ENCODE peak calls at places on chromosome 4, in six cellular contexts. H is breast epithelium, T is SK-N-SH, I is GM12891, G is stomach, W is SK-N-MC. R is an unnamed sample.

GRCh38 chr4:78774395-78774794 is 1.8 kb upstream of the BMP2K start:
- DNase-seq in H (no peak), T (no peak), I (no peak), G (no peak), W (no peak), R (no peak)

GRCh38 chr4:114277690-114278089 is 298.2 kb upstream of the ARSJ start:
- DNase-seq in H (no peak), T (no peak), I (no peak), G (no peak), W (no peak), R (no peak)

GRCh38 chr4:156685308-156685707 is 286.3 kb downstream of the PDGFC start:
- DNase-seq in H (no peak), T (no peak), I (no peak), G (no peak), W (no peak), R (no peak)

GRCh38 chr4:123824524-123824923 is 427.9 kb downstream of the SPRY1 start:
- DNase-seq in H (no peak), T (no peak), I (no peak), G (no peak), W (no peak), R (no peak)

GRCh38 chr4:165748321-165748720 is 124.7 kb upstream of the TLL1 start:
- DNase-seq in H (no peak), T (no peak), I (no peak), G (no peak), W (no peak), R (no peak)

GRCh38 chr4:79563218-79563617 is 155.2 kb upstream of the GK2 start:
- DNase-seq in H (no peak), T (no peak), I (no peak), G (no peak), W (no peak), R (no peak)

GRCh38 chr4:21507439-21507838 is 441.1 kb downstream of the KCNIP4 start:
- DNase-seq in H (no peak), T (peak), I (no peak), G (no peak), W (no peak), R (no peak)

GRCh38 chr4:153465583-153465921 is 608 bp upstream of the TMEM131L start:
- DNase-seq in H (no peak), T (peak), I (peak), G (peak), W (no peak), R (peak)

GRCh38 chr4:54742636-54743399 is 85.1 kb downstream of the KIT start:
- DNase-seq in H (no peak), T (no peak), I (no peak), G (no peak), W (no peak), R (no peak)

GRCh38 chr4:57131849-57132745 is 21.9 kb upstream of the IGFBP7 start:
- DNase-seq in H (no peak), T (no peak), I (no peak), G (no peak), W (no peak), R (no peak)

GRCh38 chr4:14237911-14238310 is 610.4 kb upstream of the BOD1L1 start:
- DNase-seq in H (no peak), T (no peak), I (no peak), G (no peak), W (no peak), R (no peak)

GRCh38 chr4:169152104-169152503 is 118.7 kb downstream of the SH3RF1 start:
- DNase-seq in H (no peak), T (no peak), I (no peak), G (no peak), W (no peak), R (no peak)

GRCh38 chr4:146132445-146132844 is 43.1 kb upstream of the LSM6 start:
- DNase-seq in H (no peak), T (no peak), I (peak), G (no peak), W (no peak), R (no peak)

GRCh38 chr4:180134116-180134866 is 2108.9 kb upstream of the TENM3 start:
- DNase-seq in H (no peak), T (no peak), I (no peak), G (no peak), W (no peak), R (peak)

GRCh38 chr4:20337261-20337664 is 85.6 kb downstream of the SLIT2 start:
- DNase-seq in H (no peak), T (no peak), I (no peak), G (no peak), W (no peak), R (no peak)

GRCh38 chr4:17324431-17324830 is 187.5 kb downstream of the QDPR start:
- DNase-seq in H (no peak), T (peak), I (no peak), G (no peak), W (peak), R (peak)

GRCh38 chr4:64340243-64341110 is 68.8 kb downstream of the TECRL start:
- DNase-seq in H (no peak), T (no peak), I (no peak), G (no peak), W (no peak), R (no peak)

GRCh38 chr4:108743021-108743420 is 19.8 kb downstream of the ETNPPL start:
- DNase-seq in H (no peak), T (no peak), I (no peak), G (no peak), W (no peak), R (no peak)

GRCh38 chr4:165360041-165360782 is 18.6 kb upstream of the CPE start:
- DNase-seq in H (no peak), T (no peak), I (no peak), G (no peak), W (no peak), R (no peak)

GRCh38 chr4:159229164-159229563 is 126.3 kb downstream of the RAPGEF2 start:
- DNase-seq in H (no peak), T (no peak), I (no peak), G (no peak), W (no peak), R (no peak)

GRCh38 chr4:108492816-108493595 is 127.4 kb upstream of the RPL34 start:
- DNase-seq in H (no peak), T (peak), I (no peak), G (no peak), W (no peak), R (peak)

GRCh38 chr4:152352645-152353116 is 183.2 kb downstream of the FBXW7 start:
- DNase-seq in H (no peak), T (peak), I (peak), G (no peak), W (peak), R (peak)
- TF ChIP-seq POLR2AphosphoS5 in H (peak), T (peak), I (peak), G (peak), W (no peak), R (peak)

DNA sequence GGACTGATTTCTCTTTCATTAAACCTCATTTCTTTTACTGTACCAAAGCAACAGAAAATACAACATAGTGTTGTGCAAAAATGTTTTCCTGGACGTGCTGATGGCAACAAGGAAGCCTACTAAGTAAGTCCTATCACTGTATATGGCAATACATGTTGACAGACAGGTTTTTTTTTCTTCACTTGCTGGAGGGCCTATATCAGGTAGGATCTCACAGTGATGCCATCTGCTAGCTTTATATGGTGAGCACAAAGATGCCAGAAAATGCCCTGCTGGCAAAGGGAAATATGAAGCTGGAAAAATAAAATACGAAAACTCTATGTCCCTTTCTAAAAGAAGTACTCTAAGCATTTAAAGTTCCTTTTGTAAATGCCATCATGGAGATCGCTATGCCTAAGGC is 119.0 kb upstream of the PDLIM3 start:
- DNase-seq in H (no peak), T (no peak), I (no peak), G (no peak), W (no peak), R (no peak)
- TF ChIP-seq POLR2AphosphoS5 in H (no peak), T (no peak), I (no peak), G (no peak), W (no peak), R (no peak)

GRCh38 chr4:7806080-7806630 is 133.5 kb downstream of the AFAP1 start:
- DNase-seq in H (no peak), T (no peak), I (no peak), G (peak), W (no peak), R (peak)

GRCh38 chr4:7804759-7805385 is 134.8 kb downstream of the AFAP1 start:
- DNase-seq in H (no peak), T (no peak), I (no peak), G (no peak), W (no peak), R (no peak)

GRCh38 chr4:7803992-7804758 is 135.5 kb downstream of the AFAP1 start:
- DNase-seq in H (peak), T (peak), I (peak), G (peak), W (no peak), R (peak)

GRCh38 chr4:7806724-7807123 is 132.9 kb downstream of the AFAP1 start:
- DNase-seq in H (no peak), T (no peak), I (no peak), G (no peak), W (no peak), R (no peak)

GRCh38 chr4:7805533-7806079 is 134.1 kb downstream of the AFAP1 start:
- DNase-seq in H (peak), T (no peak), I (no peak), G (peak), W (no peak), R (no peak)
- TF ChIP-seq POLR2AphosphoS5 in H (peak), T (no peak), I (no peak), G (no peak), W (no peak), R (no peak)

DNA sequence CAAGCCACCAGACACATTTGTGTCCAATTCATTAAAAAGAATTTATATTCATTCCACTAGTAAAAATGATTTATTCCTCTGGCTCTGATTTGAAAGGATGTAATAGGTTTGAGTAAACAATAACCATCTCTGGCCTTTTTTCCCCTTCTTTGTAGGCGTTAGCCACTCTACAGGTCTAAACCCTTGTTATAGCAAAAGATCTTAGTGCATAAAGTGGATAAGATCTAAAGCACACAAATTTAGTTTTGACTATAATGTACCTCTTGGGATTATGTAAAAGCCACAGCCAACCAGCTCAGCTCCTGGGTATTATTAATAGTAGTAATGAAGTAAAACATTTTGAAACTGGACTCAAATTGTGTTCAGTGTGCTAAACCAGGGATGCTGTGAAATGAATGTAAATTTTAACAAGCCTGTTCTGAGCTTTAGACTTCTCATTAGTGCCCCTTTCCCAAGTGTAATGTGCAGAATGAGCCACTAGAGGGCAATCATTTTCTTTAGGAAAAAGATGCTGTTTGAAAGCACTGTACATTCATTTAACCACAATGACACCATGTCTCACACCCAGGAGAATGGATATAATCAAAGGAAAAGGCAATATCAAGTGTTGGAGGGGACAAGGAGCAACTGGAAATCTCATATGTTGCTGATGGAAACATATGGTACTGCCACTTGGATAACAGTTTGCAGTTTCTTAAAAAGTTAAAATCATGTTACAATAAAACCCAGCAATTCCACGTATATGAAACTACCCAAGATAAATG is 69.7 kb downstream of the KLHL8 start:
- DNase-seq in H (no peak), T (peak), I (no peak), G (peak), W (peak), R (peak)
- TF ChIP-seq POLR2AphosphoS5 in H (no peak), T (no peak), I (no peak), G (no peak), W (no peak), R (no peak)

DNA sequence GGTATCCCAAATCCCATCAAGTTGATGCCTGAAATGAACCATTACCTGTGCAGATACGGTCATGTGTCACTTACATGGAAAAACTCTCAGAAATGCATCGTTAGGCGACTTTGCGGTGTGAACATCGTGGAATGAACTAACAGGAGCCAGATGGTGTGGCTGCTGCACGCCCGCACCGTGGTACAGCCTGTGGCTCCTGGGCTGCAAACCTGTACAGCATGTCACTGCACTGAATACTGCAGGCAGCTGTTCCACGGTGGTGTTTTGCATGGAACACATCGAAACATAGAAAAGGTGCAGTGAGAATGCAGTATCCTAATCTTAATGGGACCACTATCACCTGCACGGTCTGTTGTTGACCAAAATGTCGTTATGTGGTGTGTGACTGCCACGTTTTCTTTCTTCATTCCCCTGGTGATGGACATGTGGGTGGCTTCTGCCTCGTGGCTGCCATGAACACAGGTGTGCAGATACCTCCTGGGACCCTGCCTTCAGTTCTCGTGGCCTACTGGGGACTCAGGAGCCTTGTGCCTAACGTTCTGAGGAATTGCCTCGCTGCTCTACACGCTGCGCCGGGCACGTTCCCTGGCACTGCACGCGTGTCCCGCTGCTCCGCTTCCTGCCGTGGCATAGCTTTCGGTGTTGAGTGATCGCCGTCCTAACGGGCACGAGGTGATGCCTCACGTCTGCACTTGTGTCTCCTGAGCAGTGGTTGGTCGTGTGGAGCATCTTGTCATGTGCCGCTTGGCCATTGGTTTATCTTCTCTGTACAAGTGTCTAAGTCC is 18.5 kb downstream of the MAEA start:
- DNase-seq in H (no peak), T (no peak), I (no peak), G (no peak), W (no peak), R (no peak)
- TF ChIP-seq POLR2AphosphoS5 in H (no peak), T (no peak), I (no peak), G (no peak), W (no peak), R (no peak)

DNA sequence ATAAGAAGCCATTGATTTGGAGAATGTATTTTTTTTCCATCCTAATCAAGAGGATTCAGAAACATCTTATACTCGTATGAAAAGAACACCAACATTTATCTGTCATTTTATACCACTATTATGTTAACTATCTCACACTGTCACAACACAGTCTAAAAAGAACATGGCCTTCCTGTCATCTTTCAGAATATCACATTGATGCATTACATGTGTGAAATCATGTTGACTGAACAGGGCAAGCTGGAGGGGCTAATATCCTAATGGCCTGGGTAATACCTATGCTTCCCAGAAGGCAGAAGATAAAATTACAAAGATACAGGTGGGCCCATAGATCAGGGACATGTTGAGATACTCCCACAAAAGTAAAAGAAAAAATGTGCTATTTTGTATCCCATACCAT is 611.7 kb downstream of the STIM2 start:
- DNase-seq in H (no peak), T (no peak), I (no peak), G (no peak), W (no peak), R (no peak)
- TF ChIP-seq POLR2AphosphoS5 in H (no peak), T (no peak), I (no peak), G (no peak), W (no peak), R (no peak)

DNA sequence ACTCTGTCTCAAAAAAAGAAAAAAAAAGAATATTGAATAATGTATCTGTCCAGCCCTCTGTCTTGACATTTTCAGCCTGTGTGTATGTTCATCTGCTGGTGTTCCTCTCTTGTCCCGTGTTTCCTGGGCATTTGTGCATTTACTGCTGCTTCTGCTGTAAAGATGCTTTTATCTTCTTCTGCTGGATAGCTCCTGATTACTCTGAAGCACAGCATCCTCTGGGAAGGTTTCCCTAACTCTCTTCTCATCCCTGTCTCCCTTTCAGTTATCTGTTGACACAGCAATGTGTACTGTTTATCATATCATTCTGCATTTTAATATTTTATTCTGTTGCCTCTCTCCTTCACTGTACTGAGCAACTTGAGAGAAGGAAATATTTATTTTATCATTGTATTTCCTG is 74.2 kb upstream of the HPGD start:
- DNase-seq in H (no peak), T (no peak), I (no peak), G (no peak), W (no peak), R (no peak)
- TF ChIP-seq POLR2AphosphoS5 in H (no peak), T (no peak), I (no peak), G (no peak), W (no peak), R (no peak)

DNA sequence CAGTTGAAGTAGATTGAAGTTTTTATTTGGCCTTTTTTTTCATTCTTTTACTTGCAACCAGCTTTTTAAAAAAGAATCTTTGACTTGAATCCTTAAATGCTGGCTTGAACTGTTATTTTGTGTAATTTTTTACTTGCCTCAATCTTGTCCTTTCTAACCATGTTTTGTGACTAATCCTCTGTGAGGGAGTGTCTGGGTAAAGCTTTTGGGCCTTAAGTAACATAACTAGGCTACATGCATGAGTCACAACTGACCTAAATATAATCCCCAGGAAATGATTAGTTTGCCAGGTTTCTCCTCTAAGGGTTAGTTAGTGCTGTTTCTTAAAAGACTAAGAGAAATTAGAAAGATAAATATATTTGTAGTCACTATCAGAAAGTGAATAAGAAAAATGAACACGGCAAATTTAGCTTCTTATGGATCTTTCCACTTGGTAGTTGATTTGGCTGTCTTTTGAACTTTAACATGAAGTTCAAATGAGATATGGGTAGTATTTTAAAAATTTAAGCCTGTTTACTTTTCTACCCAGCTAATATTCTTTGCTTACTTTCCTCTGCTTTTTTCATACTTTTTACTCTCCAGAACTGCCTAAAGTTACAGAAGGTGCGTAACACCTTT is 13.0 kb downstream of the EXOC1 start:
- DNase-seq in H (no peak), T (no peak), I (no peak), G (no peak), W (no peak), R (no peak)
- TF ChIP-seq POLR2AphosphoS5 in H (no peak), T (no peak), I (no peak), G (peak), W (no peak), R (no peak)

R was measured in transverse colon.